ENCODE peak calls at places on chromosome 15, in four cellular contexts. X, S, P and Y are unnamed samples.

GRCh38 chr15:65312400-65312916 is 8.0 kb downstream of the RNU5B-1 start:
- DNase-seq in P (no peak), X (peak; percentile 14), S (no peak), Y (no peak)

GRCh38 chr15:34582461-34583357 is 742 bp downstream of the GOLGA8B start:
- DNase-seq in S (peak; percentile 50), P (peak; percentile 59), X (peak; percentile 17), Y (peak; percentile 91)

GRCh38 chr15:65365229-65365628 is 12.6 kb downstream of the IGDCC3 start:
- DNase-seq in S (no peak), X (no peak), P (no peak), Y (peak; percentile 48)

GRCh38 chr15:29765898-29766537 is 56.2 kb downstream of the TJP1 start:
- DNase-seq in P (no peak), S (no peak), X (peak; percentile 32), Y (no peak)

GRCh38 chr15:63448261-63448660 is 56.1 kb upstream of the USP3 start:
- DNase-seq in X (no peak), S (no peak), P (no peak), Y (no peak)

GRCh38 chr15:25171111-25171811 is 216.5 kb downstream of the SNRPN start:
- DNase-seq in S (no peak), X (no peak), P (no peak), Y (no peak)

GRCh38 chr15:51077565-51078153 is 17.0 kb downstream of the TNFAIP8L3 start:
- DNase-seq in S (no peak), X (peak; percentile 73), P (peak; percentile 78), Y (peak; percentile 90)

GRCh38 chr15:62067448-62068044 is 769 bp downstream of the C2CD4A start:
- DNase-seq in S (peak; percentile 19), X (no peak), P (no peak), Y (no peak)

GRCh38 chr15:23647421-23648375 is at the start of gene MAGEL2:
- DNase-seq in S (no peak), P (no peak), X (no peak), Y (peak; percentile 84)
- H3K4me2 ChIP-seq in S (no peak within 1 kb of the TSS), P (no peak within 1 kb of the TSS), X (no peak within 1 kb of the TSS), Y (no peak within 1 kb of the TSS)

GRCh38 chr15:74464216-74464615 is 3.3 kb upstream of the UBL7 start:
- DNase-seq in P (peak; percentile 38), X (no peak), S (no peak), Y (no peak)

GRCh38 chr15:74461847-74462511 is 1.0 kb upstream of the UBL7 start:
- DNase-seq in P (no peak), S (no peak), X (no peak), Y (no peak)

GRCh38 chr15:74464897-74465296 is 3.9 kb upstream of the UBL7 start:
- DNase-seq in S (no peak), P (no peak), X (no peak), Y (no peak)

GRCh38 chr15:74460903-74461846 is at the start of gene UBL7:
- DNase-seq in P (peak; percentile 98), S (peak; percentile 97), X (peak; percentile 95), Y (peak; percentile 97)

GRCh38 chr15:74463634-74464033 is 2.7 kb upstream of the UBL7 start:
- DNase-seq in X (no peak), P (no peak), S (no peak), Y (no peak)
- H3K4me2 ChIP-seq in X (no peak overlapping the region), P (peak overlapping the region; percentile 85), S (peak overlapping the region; percentile 1), Y (no peak overlapping the region)

DNA sequence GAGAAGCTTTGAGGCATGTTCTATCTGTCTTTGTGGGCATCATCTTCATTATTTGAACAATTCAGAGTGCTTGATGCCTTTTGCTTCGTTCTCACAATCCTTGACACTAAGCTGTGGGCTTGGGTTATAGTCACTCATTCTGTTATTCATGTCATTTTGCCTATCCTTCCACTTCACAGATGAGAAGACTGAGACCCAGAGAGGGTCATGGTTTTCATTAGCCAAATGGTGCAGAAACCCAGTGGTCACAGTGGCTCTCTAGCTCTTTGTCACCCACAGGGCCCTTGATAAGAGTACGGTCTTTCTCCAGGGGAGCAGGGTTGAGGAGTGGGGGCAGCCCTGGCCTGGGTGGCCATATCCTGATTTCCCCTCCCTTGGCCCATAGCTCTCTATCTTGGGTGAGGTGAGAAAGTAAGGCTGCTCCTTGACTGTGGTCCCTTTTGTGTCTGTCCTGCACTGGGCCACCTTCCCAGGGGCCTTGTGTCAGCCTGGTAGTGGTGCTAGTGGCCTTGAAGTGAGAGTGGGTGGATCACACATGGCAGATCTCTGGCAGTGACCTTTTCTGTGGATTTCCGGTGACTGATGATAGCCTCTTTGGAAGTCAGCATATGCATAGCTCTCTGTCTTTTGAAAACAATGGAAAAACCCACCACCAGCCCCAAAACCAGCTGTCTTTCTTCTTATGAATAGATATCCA is 130.1 kb downstream of the IGF1R start:
- DNase-seq in S (no peak), X (no peak), P (no peak), Y (peak; percentile 36)
- H3K4me2 ChIP-seq in S (no peak overlapping the region), X (no peak overlapping the region), P (no peak overlapping the region), Y (no peak overlapping the region)

DNA sequence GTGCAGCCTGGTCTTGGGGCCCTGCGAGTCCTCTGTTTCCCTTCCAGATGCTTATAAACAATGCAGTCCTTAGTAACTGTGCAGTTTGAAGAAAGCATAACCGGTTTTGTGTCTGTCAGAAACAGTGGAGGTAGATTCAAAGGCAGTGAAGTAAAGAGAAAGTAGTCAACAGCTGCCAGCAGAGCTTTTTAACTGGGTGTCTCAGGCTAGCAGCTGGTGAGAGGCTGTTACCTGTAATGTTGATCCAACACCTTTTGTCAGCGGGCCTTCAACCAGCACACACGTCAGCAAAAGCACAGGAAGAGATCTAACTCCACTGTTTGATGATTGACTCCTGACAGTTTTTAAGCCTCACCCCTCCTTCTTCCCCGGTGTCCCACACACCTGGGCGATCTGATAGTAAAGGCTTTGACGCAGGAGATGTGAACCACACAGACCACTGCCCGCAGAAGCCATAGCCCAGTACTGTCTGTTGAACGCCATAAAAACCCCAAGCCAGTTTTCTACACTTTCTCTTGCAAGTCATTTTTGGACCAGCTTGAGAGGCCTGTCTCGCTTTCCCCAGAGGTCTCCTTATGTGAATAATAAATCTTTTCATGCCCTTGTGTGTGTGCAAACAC is 178.0 kb downstream of the FMN1 start:
- DNase-seq in S (no peak), P (no peak), X (no peak), Y (no peak)
- H3K4me2 ChIP-seq in S (no peak overlapping the region), P (no peak overlapping the region), X (no peak overlapping the region), Y (no peak overlapping the region)

DNA sequence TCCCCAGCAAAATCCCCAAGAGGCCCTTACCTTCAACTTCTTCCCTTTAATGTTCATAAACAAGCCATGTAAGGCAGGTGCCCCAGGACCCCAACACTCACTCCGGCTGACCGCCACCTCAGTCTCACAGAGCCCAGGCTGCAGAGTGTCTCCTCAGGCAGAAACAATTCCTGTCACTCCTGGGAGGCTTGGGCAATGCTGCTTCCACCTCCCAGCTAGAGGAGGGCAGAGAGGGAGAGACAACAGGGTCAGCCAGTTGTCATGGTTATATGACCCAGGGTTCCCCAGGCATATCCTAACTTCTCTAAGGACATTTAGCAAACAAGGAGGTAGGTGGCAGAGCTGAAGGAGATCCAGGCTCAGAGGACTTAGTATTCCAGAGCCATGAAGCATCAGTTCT is at the start of gene PLIN1:
- DNase-seq in X (no peak), P (no peak), S (no peak), Y (no peak)
- H3K4me2 ChIP-seq in X (no peak within 1 kb of the TSS), P (no peak within 1 kb of the TSS), S (no peak within 1 kb of the TSS), Y (peak within 1 kb of the TSS; percentile 59)

DNA sequence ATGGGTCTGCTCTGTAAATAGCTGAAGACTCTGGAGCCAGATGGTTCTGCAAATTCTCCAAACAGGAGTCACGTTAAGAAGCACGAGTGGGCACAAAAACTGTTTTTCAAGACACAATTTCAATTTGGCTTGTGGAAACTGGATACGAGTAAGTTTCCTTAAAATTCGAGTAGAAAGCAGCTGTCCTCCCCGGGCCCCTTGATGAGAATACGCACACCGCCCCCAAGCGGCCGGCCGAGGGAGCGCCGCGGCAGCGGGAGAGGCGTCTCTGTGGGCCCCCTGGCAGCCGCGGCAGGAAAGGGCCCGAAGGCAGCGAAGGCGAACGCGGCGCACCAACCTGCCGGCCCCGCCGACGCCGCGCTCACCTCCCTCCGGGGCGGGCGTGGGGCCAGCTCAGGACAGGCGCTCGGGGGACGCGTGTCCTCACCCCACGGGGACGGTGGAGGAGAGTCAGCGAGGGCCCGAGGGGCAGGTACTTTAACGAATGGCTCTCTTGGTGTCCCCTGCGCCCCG is 706 bp upstream of the THBS1 start:
- DNase-seq in S (peak; percentile 92), X (peak; percentile 97), P (peak; percentile 66), Y (peak; percentile 90)
- H3K4me2 ChIP-seq in S (peak overlapping the region; percentile 95), X (peak overlapping the region; percentile 98), P (no peak overlapping the region), Y (peak overlapping the region; percentile 90)

GRCh38 chr15:59299919-59300617 is 72.6 kb downstream of the MYO1E start:
- DNase-seq in S (peak; percentile 97), P (peak; percentile 87), X (peak; percentile 96), Y (peak; percentile 93)
- H3K4me2 ChIP-seq in S (peak overlapping the region; percentile 76), P (peak overlapping the region; percentile 63), X (no peak overlapping the region), Y (peak overlapping the region; percentile 78)

GRCh38 chr15:58551764-58552504 is 120.1 kb downstream of the LIPC start:
- DNase-seq in S (peak; percentile 92), X (peak; percentile 98), P (no peak), Y (peak; percentile 87)
- H3K4me2 ChIP-seq in S (peak overlapping the region; percentile 69), X (peak overlapping the region; percentile 89), P (peak overlapping the region; percentile 25), Y (peak overlapping the region; percentile 86)

GRCh38 chr15:47663106-47663505 is 54.2 kb upstream of the SEMA6D start:
- DNase-seq in S (no peak), X (no peak), P (no peak), Y (no peak)

DNA sequence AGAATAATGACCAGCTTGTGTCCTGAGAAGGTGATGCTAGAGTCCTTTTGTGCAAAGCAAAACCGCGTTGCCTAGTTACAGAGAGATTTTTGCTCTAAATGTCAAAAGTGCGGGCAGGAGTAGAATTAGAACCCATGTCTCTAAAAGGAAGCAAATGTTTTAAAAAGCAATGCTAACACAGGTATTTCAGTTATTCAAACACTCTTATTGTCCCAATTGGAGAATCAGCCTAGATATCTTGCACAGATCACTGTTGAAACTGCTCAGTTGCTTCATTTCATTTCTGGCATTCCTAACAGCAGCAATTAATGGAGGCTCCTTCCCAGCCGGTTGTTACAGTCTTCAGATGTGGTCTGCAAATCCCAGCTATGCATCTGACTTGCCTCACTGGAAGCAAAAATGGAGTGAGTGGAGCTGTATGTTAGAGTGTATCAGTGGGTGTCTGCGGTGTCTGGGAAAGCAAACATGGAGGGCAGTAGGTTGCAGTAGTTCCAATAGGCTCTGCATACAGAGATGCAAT is 55.6 kb upstream of the SEMA6D start:
- DNase-seq in P (no peak), S (no peak), X (no peak), Y (no peak)
- H3K4me2 ChIP-seq in P (no peak overlapping the region), S (no peak overlapping the region), X (no peak overlapping the region), Y (no peak overlapping the region)

GRCh38 chr15:49155110-49155833 is at the start of gene COPS2:
- DNase-seq in S (peak; percentile 98), X (peak; percentile 99), P (peak; percentile 98), Y (peak; percentile 87)

GRCh38 chr15:49154359-49154758 is 1.0 kb downstream of the COPS2 start:
- DNase-seq in X (peak; percentile 17), S (no peak), P (no peak), Y (no peak)

GRCh38 chr15:49155834-49156627 is 632 bp upstream of the COPS2 start:
- DNase-seq in S (peak; percentile 12), P (peak; percentile 11), X (peak; percentile 31), Y (peak; percentile 36)

GRCh38 chr15:49152552-49153337 is 2.7 kb downstream of the COPS2 start:
- DNase-seq in X (peak; percentile 12), P (no peak), S (peak; percentile 3), Y (no peak)

DNA sequence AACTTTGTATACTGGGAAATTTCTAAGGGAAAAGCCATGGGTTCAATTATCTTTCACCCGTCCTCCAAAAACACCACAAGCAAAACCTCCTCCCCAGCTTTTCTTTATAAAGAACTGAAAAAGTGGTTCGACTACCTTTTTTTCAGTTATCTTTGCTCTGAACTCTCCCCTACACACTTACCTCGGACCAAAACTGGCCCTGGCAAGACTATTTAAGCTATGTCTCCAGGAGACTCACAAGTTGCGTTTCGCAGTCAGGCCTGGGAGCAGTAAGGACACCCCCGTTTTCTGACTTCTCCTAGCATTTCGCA is 645 bp downstream of the COPS2 start:
- DNase-seq in S (no peak), X (no peak), P (no peak), Y (no peak)
- H3K4me2 ChIP-seq in S (peak overlapping the region; percentile 85), X (peak overlapping the region; percentile 64), P (peak overlapping the region; percentile 69), Y (peak overlapping the region; percentile 87)